ENCODE peak calls at places on chromosomes 13 and 19, in five cellular contexts. O, Z, R, Q and V are unnamed samples.

GRCh38 chr19:30136591-30136990 is 194.6 kb downstream of the URI1 start:
- DNase-seq in O (no peak), Z (no peak), R (peak; percentile 15), Q (no peak), V (no peak)

GRCh38 chr13:87859261-87859660 is 188.1 kb downstream of the SLITRK5 start:
- DNase-seq in O (no peak), Z (no peak), R (no peak), Q (no peak), V (no peak)

GRCh38 chr19:50315773-50316448 is 13.3 kb downstream of the KCNC3 start:
- DNase-seq in O (peak; percentile 83), Z (no peak), R (peak; percentile 32), Q (no peak), V (no peak)

GRCh38 chr13:46903748-46904147 is 6.9 kb upstream of the HTR2A start:
- DNase-seq in O (no peak), Z (no peak), R (peak; percentile 67), Q (no peak), V (no peak)

GRCh38 chr13:51339952-51340732 is 651 bp downstream of the SERPINE3 start:
- DNase-seq in O (no peak), Z (no peak), R (peak; percentile 57), Q (no peak), V (no peak)

GRCh38 chr19:48991823-48992570 is 1.1 kb downstream of the GYS1 start:
- DNase-seq in O (peak; percentile 69), Z (peak; percentile 37), R (peak; percentile 92), Q (no peak), V (no peak)

GRCh38 chr19:18176367-18177310 is 3.0 kb downstream of the IFI30 start:
- DNase-seq in O (no peak), Z (no peak), R (no peak), Q (no peak), V (no peak)

GRCh38 chr13:113084943-113085540 is 20.5 kb upstream of the F7 start:
- DNase-seq in O (no peak), Z (no peak), R (no peak), Q (no peak), V (no peak)

GRCh38 chr19:36009220-36009619 is 607 bp upstream of the SYNE4 start:
- DNase-seq in O (peak; percentile 84), Z (peak; percentile 31), R (peak; percentile 93), Q (no peak), V (no peak)

GRCh38 chr13:71290963-71291937 is 575.8 kb downstream of the DACH1 start:
- DNase-seq in O (no peak), Z (peak; percentile 85), R (peak; percentile 33), Q (no peak), V (peak; percentile 11)

GRCh38 chr19:15466851-15467733 is 2.7 kb upstream of the RASAL3 start:
- DNase-seq in O (no peak), Z (peak; percentile 94), R (peak; percentile 33), Q (no peak), V (peak; percentile 55)

GRCh38 chr13:48595330-48596127 is 58.2 kb upstream of the CYSLTR2 start:
- DNase-seq in O (peak; percentile 45), Z (peak; percentile 48), R (peak; percentile 77), Q (peak; percentile 50), V (peak; percentile 68)

GRCh38 chr19:10010247-10010691 is at the start of gene COL5A3:
- DNase-seq in O (peak; percentile 69), Z (no peak), R (peak; percentile 84), Q (no peak), V (no peak)

GRCh38 chr13:46288570-46289259 is 77.0 kb downstream of the LRRC63 start:
- DNase-seq in O (peak; percentile 68), Z (peak; percentile 66), R (peak; percentile 62), Q (peak; percentile 39), V (peak; percentile 67)

GRCh38 chr13:50365683-50366391 is 350.6 kb downstream of the KCNRG start:
- DNase-seq in O (no peak), Z (peak; percentile 91), R (no peak), Q (no peak), V (peak; percentile 56)

GRCh38 chr19:15124572-15125231 is 17.5 kb downstream of the SYDE1 start:
- DNase-seq in O (no peak), Z (no peak), R (peak; percentile 58), Q (no peak), V (peak; percentile 26)

GRCh38 chr19:40225440-40226305 is 816 bp downstream of the CCNP start:
- DNase-seq in O (no peak), Z (peak; percentile 21), R (peak; percentile 59), Q (no peak), V (no peak)

GRCh38 chr13:83884141-83884540 is 1.9 kb upstream of the SLITRK1 start:
- DNase-seq in O (no peak), Z (no peak), R (no peak), Q (no peak), V (no peak)

GRCh38 chr13:113860579-113861432 is 3.1 kb downstream of the GAS6 start:
- DNase-seq in O (peak; percentile 68), Z (peak; percentile 74), R (no peak), Q (no peak), V (no peak)

GRCh38 chr13:31686660-31687430 is 52.5 kb upstream of the RXFP2 start:
- DNase-seq in O (no peak), Z (no peak), R (peak; percentile 61), Q (no peak), V (no peak)

GRCh38 chr13:40629678-40630384 is 36.6 kb downstream of the FOXO1 start:
- DNase-seq in O (no peak), Z (peak; percentile 8), R (no peak), Q (no peak), V (peak; percentile 78)

GRCh38 chr13:36193151-36193855 is 21.1 kb downstream of the SOHLH2 start:
- DNase-seq in O (no peak), Z (no peak), R (peak; percentile 74), Q (no peak), V (no peak)

GRCh38 chr13:113087923-113088690 is 17.5 kb upstream of the F7 start:
- DNase-seq in O (no peak), Z (no peak), R (no peak), Q (no peak), V (no peak)

GRCh38 chr19:3538258-3538929 is 580 bp upstream of the TEKTIP1 start:
- DNase-seq in O (no peak), Z (no peak), R (no peak), Q (no peak), V (no peak)

DNA sequence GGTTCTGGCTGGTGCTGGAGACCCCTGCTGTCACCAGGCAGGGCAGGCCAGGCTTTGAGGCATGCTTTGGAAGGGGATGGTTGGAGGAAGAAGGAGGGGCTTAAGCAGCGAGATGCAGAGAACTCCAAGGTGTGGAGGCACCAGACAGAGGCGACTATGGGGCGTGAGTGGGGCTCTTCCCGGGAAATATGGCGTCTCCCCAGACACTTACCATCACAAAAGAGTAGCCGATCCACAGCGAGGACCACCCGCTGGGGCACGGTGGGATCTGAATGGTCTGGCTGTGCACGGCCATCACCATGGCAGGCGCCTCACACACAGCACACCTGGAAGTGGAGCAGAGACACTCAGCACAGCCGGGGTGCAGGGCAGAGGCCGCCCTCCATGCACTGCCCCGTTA is 151.9 kb downstream of the COL4A1 start:
- DNase-seq in O (no peak), Z (no peak), R (no peak), Q (no peak), V (no peak)
- TF ChIP-seq EZH2phosphoT487 in O (no peak), Z (no peak), R (no peak), Q (no peak), V (no peak)

DNA sequence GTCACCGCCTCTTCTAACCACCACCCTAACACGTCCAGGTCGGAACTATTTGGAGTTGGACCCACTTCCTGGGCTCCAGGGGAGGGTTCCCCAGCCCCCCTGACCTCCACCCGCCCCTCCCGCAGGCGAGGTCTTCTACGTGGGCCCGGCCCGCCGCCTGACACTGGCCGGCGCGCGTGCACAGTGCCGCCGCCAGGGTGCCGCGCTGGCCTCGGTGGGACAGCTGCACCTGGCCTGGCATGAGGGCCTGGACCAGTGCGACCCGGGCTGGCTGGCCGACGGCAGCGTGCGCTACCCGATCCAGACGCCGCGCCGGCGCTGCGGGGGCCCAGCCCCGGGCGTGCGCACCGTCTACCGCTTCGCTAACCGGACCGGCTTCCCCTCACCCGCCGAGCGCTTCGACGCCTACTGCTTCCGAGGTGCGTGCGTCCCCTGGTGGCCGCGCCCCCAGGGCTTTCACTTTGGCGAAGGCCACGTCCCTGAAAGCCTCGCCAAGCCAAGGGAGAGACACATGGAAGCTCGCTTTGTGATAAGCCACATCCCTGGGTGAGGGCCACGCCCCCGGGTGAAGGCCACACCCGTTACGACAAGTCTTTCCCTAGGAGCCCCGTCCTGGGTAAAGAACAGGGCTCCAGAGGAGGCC is 13.2 kb downstream of the NCAN start:
- DNase-seq in O (peak; percentile 91), Z (peak; percentile 56), R (peak; percentile 74), Q (peak; percentile 85), V (no peak)
- H2AFZ ChIP-seq in O (peak overlapping the region; percentile 89), Z (peak overlapping the region; percentile 86), R (peak overlapping the region; percentile 62), Q (peak overlapping the region; percentile 94), V (no peak overlapping the region)

GRCh38 chr13:60356970-60357369 is 40.0 kb upstream of the TDRD3 start:
- DNase-seq in O (no peak), Z (no peak), R (no peak), Q (no peak), V (no peak)
- TF ChIP-seq EZH2phosphoT487 in O (no peak), Z (no peak), R (no peak), Q (no peak), V (no peak)

GRCh38 chr13:99425485-99426341 is 75.6 kb upstream of the TM9SF2 start:
- DNase-seq in O (no peak), Z (peak; percentile 88), R (no peak), Q (no peak), V (peak; percentile 82)
- H2AFZ ChIP-seq in O (no peak overlapping the region), Z (no peak overlapping the region), R (no peak overlapping the region), Q (no peak overlapping the region), V (peak overlapping the region; percentile 30)

GRCh38 chr13:44136693-44137268 is 236.8 kb upstream of the SERP2 start:
- DNase-seq in O (no peak), Z (no peak), R (peak; percentile 32), Q (no peak), V (no peak)
- TF ChIP-seq EZH2phosphoT487 in O (no peak), Z (no peak), R (no peak), Q (no peak), V (no peak)

GRCh38 chr19:38912600-38913514 is 871 bp upstream of the CCER2 start:
- DNase-seq in O (no peak), Z (no peak), R (no peak), Q (no peak), V (no peak)
- H2AFZ ChIP-seq in O (no peak overlapping the region), Z (no peak overlapping the region), R (no peak overlapping the region), Q (no peak overlapping the region), V (no peak overlapping the region)

GRCh38 chr13:23067129-23067528 is 113.7 kb upstream of the SGCG start:
- DNase-seq in O (no peak), Z (no peak), R (no peak), Q (no peak), V (no peak)

GRCh38 chr13:23074054-23074805 is 106.5 kb upstream of the SGCG start:
- DNase-seq in O (no peak), Z (no peak), R (no peak), Q (no peak), V (no peak)

GRCh38 chr13:23069571-23069970 is 111.2 kb upstream of the SGCG start:
- DNase-seq in O (no peak), Z (no peak), R (peak; percentile 92), Q (no peak), V (no peak)
- TF ChIP-seq EZH2phosphoT487 in O (no peak), Z (no peak), R (no peak), Q (no peak), V (no peak)

DNA sequence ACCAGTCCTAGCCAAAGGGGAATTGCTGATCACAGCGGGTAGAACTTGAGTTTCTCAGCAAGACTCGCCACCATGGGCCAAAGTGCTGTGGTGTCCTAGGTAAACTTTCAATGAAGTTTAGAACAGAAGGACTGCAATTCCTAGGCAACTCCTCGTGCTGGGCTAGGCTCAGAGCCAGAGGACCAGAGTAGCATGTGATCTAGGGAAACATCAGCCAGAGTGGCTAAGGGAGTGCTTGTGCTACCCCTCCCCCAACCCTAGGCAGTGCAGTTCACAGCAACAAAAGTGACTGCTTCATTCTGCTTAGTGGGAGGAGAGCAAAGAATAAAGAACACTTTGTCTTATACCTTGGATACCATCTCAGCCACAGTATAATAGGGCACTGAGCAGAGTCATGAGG is 1658.6 kb upstream of the MIR17HG start:
- DNase-seq in O (peak; percentile 12), Z (no peak), R (no peak), Q (no peak), V (no peak)
- H2AFZ ChIP-seq in O (peak overlapping the region; percentile 88), Z (no peak overlapping the region), R (no peak overlapping the region), Q (no peak overlapping the region), V (no peak overlapping the region)